ENCODE peak calls at places on chromosome 14, in six cellular contexts. One of them, this sample, is unnamed.
A peak's percentile ranks its signal among the peaks of the same experiment; 100 is the strongest.

GRCh38 chr14:25049559-25050493 is at the start of gene STXBP6:
- DNase-seq in non-pigmented ciliary epithelial cell: no peak
- DNase-seq in nucleus accumbens: peak; percentile 82
- DNase-seq in AG10803: peak; percentile 75
- DNase-seq in fibroblast of the aortic adventitia: peak; percentile 48
- DNase-seq in NCI-H1105: peak; percentile 72
- DNase-seq in this sample: peak; percentile 65

GRCh38 chr14:94045101-94045500 is 19.0 kb downstream of the OTUB2 start:
- DNase-seq in NCI-H1105: no peak
- DNase-seq in fibroblast of the aortic adventitia: no peak
- DNase-seq in AG10803: no peak
- DNase-seq in nucleus accumbens: no peak
- DNase-seq in non-pigmented ciliary epithelial cell: no peak
- DNase-seq in this sample: no peak

GRCh38 chr14:74141703-74142102 is 56.9 kb downstream of the LIN52 start:
- DNase-seq in AG10803: peak; percentile 40
- DNase-seq in fibroblast of the aortic adventitia: peak; percentile 40
- DNase-seq in nucleus accumbens: no peak
- DNase-seq in NCI-H1105: no peak
- DNase-seq in non-pigmented ciliary epithelial cell: no peak
- DNase-seq in this sample: no peak

GRCh38 chr14:102363182-102363952 is 626 bp downstream of the TECPR2 start:
- DNase-seq in nucleus accumbens: peak; percentile 52
- DNase-seq in AG10803: peak; percentile 35
- DNase-seq in fibroblast of the aortic adventitia: peak; percentile 27
- DNase-seq in non-pigmented ciliary epithelial cell: no peak
- DNase-seq in NCI-H1105: peak; percentile 50
- DNase-seq in this sample: peak; percentile 50

GRCh38 chr14:99809376-99809775 is 16.2 kb downstream of the EML1 start:
- DNase-seq in nucleus accumbens: no peak
- DNase-seq in AG10803: peak; percentile 94
- DNase-seq in non-pigmented ciliary epithelial cell: no peak
- DNase-seq in fibroblast of the aortic adventitia: peak; percentile 98
- DNase-seq in NCI-H1105: no peak
- DNase-seq in this sample: peak; percentile 58

GRCh38 chr14:74488788-74489397 is 4.2 kb downstream of the NPC2 start:
- DNase-seq in non-pigmented ciliary epithelial cell: no peak
- DNase-seq in nucleus accumbens: no peak
- DNase-seq in fibroblast of the aortic adventitia: peak; percentile 69
- DNase-seq in NCI-H1105: no peak
- DNase-seq in AG10803: peak; percentile 32
- DNase-seq in this sample: peak; percentile 67

GRCh38 chr14:51609987-51610283 is 41.8 kb upstream of the FRMD6 start:
- DNase-seq in fibroblast of the aortic adventitia: no peak
- DNase-seq in AG10803: peak; percentile 35
- DNase-seq in NCI-H1105: no peak
- DNase-seq in non-pigmented ciliary epithelial cell: peak; percentile 54
- DNase-seq in nucleus accumbens: no peak
- DNase-seq in this sample: peak; percentile 59

GRCh38 chr14:94458558-94459200 is 6.1 kb upstream of the SERPINA11 start:
- DNase-seq in NCI-H1105: no peak
- DNase-seq in AG10803: no peak
- DNase-seq in fibroblast of the aortic adventitia: peak; percentile 47
- DNase-seq in non-pigmented ciliary epithelial cell: no peak
- DNase-seq in nucleus accumbens: no peak
- DNase-seq in this sample: no peak

GRCh38 chr14:99378782-99379214 is 101.9 kb downstream of the SETD3 start:
- DNase-seq in AG10803: peak; percentile 21
- DNase-seq in NCI-H1105: no peak
- DNase-seq in non-pigmented ciliary epithelial cell: no peak
- DNase-seq in nucleus accumbens: no peak
- DNase-seq in fibroblast of the aortic adventitia: peak; percentile 4
- DNase-seq in this sample: peak; percentile 24

GRCh38 chr14:75831971-75832370 is 149.8 kb downstream of the TGFB3 start:
- DNase-seq in NCI-H1105: peak; percentile 22
- DNase-seq in non-pigmented ciliary epithelial cell: no peak
- DNase-seq in nucleus accumbens: no peak
- DNase-seq in fibroblast of the aortic adventitia: no peak
- DNase-seq in AG10803: peak; percentile 66
- DNase-seq in this sample: peak; percentile 59

GRCh38 chr14:58171090-58171489 is 19.1 kb upstream of the ARMH4 start:
- DNase-seq in fibroblast of the aortic adventitia: peak; percentile 71
- DNase-seq in nucleus accumbens: peak; percentile 36
- DNase-seq in NCI-H1105: peak; percentile 88
- DNase-seq in AG10803: peak; percentile 86
- DNase-seq in non-pigmented ciliary epithelial cell: no peak
- DNase-seq in this sample: peak; percentile 82

GRCh38 chr14:102819176-102819628 is 42.0 kb downstream of the TRAF3 start:
- DNase-seq in fibroblast of the aortic adventitia: no peak
- DNase-seq in nucleus accumbens: no peak
- DNase-seq in NCI-H1105: no peak
- DNase-seq in non-pigmented ciliary epithelial cell: no peak
- DNase-seq in AG10803: peak; percentile 31
- DNase-seq in this sample: no peak

GRCh38 chr14:21039585-21040369 is 2.4 kb upstream of the RNASE7 start:
- DNase-seq in fibroblast of the aortic adventitia: peak; percentile 84
- DNase-seq in nucleus accumbens: peak; percentile 60
- DNase-seq in NCI-H1105: peak; percentile 30
- DNase-seq in non-pigmented ciliary epithelial cell: no peak
- DNase-seq in AG10803: peak; percentile 74
- DNase-seq in this sample: peak; percentile 67

GRCh38 chr14:52641745-52642144 is 53.6 kb downstream of the ERO1A start:
- DNase-seq in AG10803: no peak
- DNase-seq in non-pigmented ciliary epithelial cell: no peak
- DNase-seq in NCI-H1105: no peak
- DNase-seq in fibroblast of the aortic adventitia: no peak
- DNase-seq in nucleus accumbens: no peak
- DNase-seq in this sample: peak; percentile 1

GRCh38 chr14:49294736-49295135 is 291.4 kb downstream of the RPS29 start:
- DNase-seq in fibroblast of the aortic adventitia: no peak
- DNase-seq in nucleus accumbens: no peak
- DNase-seq in non-pigmented ciliary epithelial cell: no peak
- DNase-seq in AG10803: no peak
- DNase-seq in NCI-H1105: no peak
- DNase-seq in this sample: no peak

GRCh38 chr14:77206877-77207389 is 25.3 kb downstream of the TMEM63C start:
- DNase-seq in fibroblast of the aortic adventitia: no peak
- DNase-seq in nucleus accumbens: no peak
- DNase-seq in NCI-H1105: no peak
- DNase-seq in AG10803: no peak
- DNase-seq in non-pigmented ciliary epithelial cell: no peak
- DNase-seq in this sample: no peak

GRCh38 chr14:36519431-36520321 is at the start of gene NKX2-1:
- DNase-seq in fibroblast of the aortic adventitia: no peak
- DNase-seq in nucleus accumbens: no peak
- DNase-seq in NCI-H1105: peak; percentile 92
- DNase-seq in AG10803: no peak
- DNase-seq in non-pigmented ciliary epithelial cell: no peak
- DNase-seq in this sample: no peak

GRCh38 chr14:95507174-95507573 is 9.3 kb downstream of the SYNE3 start:
- DNase-seq in NCI-H1105: no peak
- DNase-seq in AG10803: peak; percentile 96
- DNase-seq in nucleus accumbens: no peak
- DNase-seq in fibroblast of the aortic adventitia: peak; percentile 97
- DNase-seq in non-pigmented ciliary epithelial cell: no peak
- DNase-seq in this sample: peak; percentile 94

GRCh38 chr14:91872517-91873470 is 5.5 kb upstream of the TC2N start:
- DNase-seq in NCI-H1105: no peak
- DNase-seq in nucleus accumbens: no peak
- DNase-seq in AG10803: peak; percentile 86
- DNase-seq in fibroblast of the aortic adventitia: peak; percentile 96
- DNase-seq in non-pigmented ciliary epithelial cell: no peak
- DNase-seq in this sample: peak; percentile 83

GRCh38 chr14:99596071-99596627 is 7.9 kb downstream of the CCDC85C start:
- DNase-seq in NCI-H1105: no peak
- DNase-seq in non-pigmented ciliary epithelial cell: no peak
- DNase-seq in nucleus accumbens: no peak
- DNase-seq in fibroblast of the aortic adventitia: no peak
- DNase-seq in AG10803: no peak
- DNase-seq in this sample: no peak

GRCh38 chr14:100041274-100041673 is 23.9 kb upstream of the EVL start:
- DNase-seq in non-pigmented ciliary epithelial cell: no peak
- DNase-seq in nucleus accumbens: no peak
- DNase-seq in NCI-H1105: no peak
- DNase-seq in AG10803: no peak
- DNase-seq in fibroblast of the aortic adventitia: no peak
- DNase-seq in this sample: no peak

GRCh38 chr14:37142835-37143499 is 29.4 kb downstream of the SLC25A21 start:
- DNase-seq in AG10803: peak; percentile 31
- DNase-seq in NCI-H1105: no peak
- DNase-seq in nucleus accumbens: no peak
- DNase-seq in fibroblast of the aortic adventitia: peak; percentile 11
- DNase-seq in non-pigmented ciliary epithelial cell: no peak
- DNase-seq in this sample: peak; percentile 72

GRCh38 chr14:60734465-60735242 is at the start of gene MNAT1:
- DNase-seq in fibroblast of the aortic adventitia: peak; percentile 91
- DNase-seq in AG10803: peak; percentile 87
- DNase-seq in nucleus accumbens: peak; percentile 83
- DNase-seq in NCI-H1105: peak; percentile 84
- DNase-seq in non-pigmented ciliary epithelial cell: peak; percentile 65
- DNase-seq in this sample: peak; percentile 88

GRCh38 chr14:54582334-54582733 is 15.4 kb downstream of the SAMD4A start:
- DNase-seq in fibroblast of the aortic adventitia: no peak
- DNase-seq in AG10803: no peak
- DNase-seq in nucleus accumbens: no peak
- DNase-seq in non-pigmented ciliary epithelial cell: no peak
- DNase-seq in NCI-H1105: no peak
- DNase-seq in this sample: no peak

This sample was measured in IMR-90.